ENCODE peak calls at places on chromosomes 3 and 15, in six cellular contexts. One of them, this sample, is unnamed.

GRCh38 chr3:138303474-138303873 is 26.2 kb downstream of the NME9 start:
- DNase-seq in ureter: no peak
- DNase-seq in HT1080: no peak
- DNase-seq in WERI-Rb-1: no peak
- DNase-seq in smooth muscle cell of the brain vasculature: no peak
- DNase-seq in NCI-H1417: no peak
- DNase-seq in this sample: no peak

GRCh38 chr3:26428992-26429391 is 193.6 kb upstream of the LRRC3B start:
- DNase-seq in ureter: no peak
- DNase-seq in WERI-Rb-1: no peak
- DNase-seq in smooth muscle cell of the brain vasculature: no peak
- DNase-seq in HT1080: no peak
- DNase-seq in NCI-H1417: no peak
- DNase-seq in this sample: no peak

GRCh38 chr3:33954956-33955355 is 156.5 kb downstream of the PDCD6IP start:
- DNase-seq in smooth muscle cell of the brain vasculature: no peak
- DNase-seq in WERI-Rb-1: peak; percentile 19
- DNase-seq in NCI-H1417: no peak
- DNase-seq in HT1080: no peak
- DNase-seq in ureter: no peak
- DNase-seq in this sample: no peak

GRCh38 chr3:69182588-69183299 is 60.3 kb upstream of the LMOD3 start:
- DNase-seq in WERI-Rb-1: no peak
- DNase-seq in ureter: no peak
- DNase-seq in smooth muscle cell of the brain vasculature: peak; percentile 67
- DNase-seq in NCI-H1417: no peak
- DNase-seq in HT1080: peak; percentile 96
- DNase-seq in this sample: no peak

GRCh38 chr3:119825820-119826219 is 43.9 kb downstream of the NR1I2 start:
- DNase-seq in NCI-H1417: no peak
- DNase-seq in HT1080: no peak
- DNase-seq in smooth muscle cell of the brain vasculature: no peak
- DNase-seq in ureter: no peak
- DNase-seq in WERI-Rb-1: no peak
- DNase-seq in this sample: no peak

GRCh38 chr15:71149645-71150557 is 34.6 kb downstream of the THSD4 start:
- DNase-seq in ureter: no peak
- DNase-seq in smooth muscle cell of the brain vasculature: no peak
- DNase-seq in NCI-H1417: no peak
- DNase-seq in WERI-Rb-1: no peak
- DNase-seq in HT1080: no peak
- DNase-seq in this sample: no peak

GRCh38 chr3:12476238-12476897 is 7.9 kb upstream of the TSEN2 start:
- DNase-seq in smooth muscle cell of the brain vasculature: peak; percentile 24
- DNase-seq in WERI-Rb-1: no peak
- DNase-seq in HT1080: peak; percentile 56
- DNase-seq in ureter: no peak
- DNase-seq in NCI-H1417: no peak
- DNase-seq in this sample: no peak

GRCh38 chr15:90711842-90712241 is 5.3 kb upstream of the BLM start:
- DNase-seq in ureter: no peak
- DNase-seq in NCI-H1417: no peak
- DNase-seq in HT1080: no peak
- DNase-seq in smooth muscle cell of the brain vasculature: no peak
- DNase-seq in WERI-Rb-1: no peak
- DNase-seq in this sample: no peak

GRCh38 chr15:89003865-89004725 is 84.2 kb upstream of the ABHD2 start:
- DNase-seq in WERI-Rb-1: peak; percentile 72
- DNase-seq in HT1080: peak; percentile 52
- DNase-seq in NCI-H1417: no peak
- DNase-seq in smooth muscle cell of the brain vasculature: peak; percentile 17
- DNase-seq in ureter: no peak
- DNase-seq in this sample: no peak

GRCh38 chr3:52523386-52524257 is 10.0 kb downstream of the NT5DC2 start:
- DNase-seq in ureter: no peak
- DNase-seq in NCI-H1417: no peak
- DNase-seq in smooth muscle cell of the brain vasculature: no peak
- DNase-seq in WERI-Rb-1: no peak
- DNase-seq in HT1080: no peak
- DNase-seq in this sample: no peak

This sample was measured in kidney epithelial cell.